ENCODE peak calls at places on chromosomes 12 and 14, in eight cellular contexts. V, D, S, O, L, M, R and C are unnamed samples.
A peak's percentile ranks its signal among the peaks of the same experiment; 100 is the strongest.

GRCh38 chr12:82425241-82425640 is 66.9 kb downstream of the METTL25 start:
- DNase-seq in R (no peak), L (no peak), M (no peak), V (peak; percentile 68), O (no peak), S (no peak), D (no peak), C (no peak)

GRCh38 chr14:53458368-53458814 is 305.3 kb upstream of the DDHD1 start:
- DNase-seq in D (no peak), L (no peak), V (peak; percentile 61), M (peak; percentile 71), R (no peak), O (no peak), S (no peak), C (no peak)

GRCh38 chr12:51028811-51029146 is 2.6 kb upstream of the SLC11A2 start:
- DNase-seq in S (no peak), M (no peak), V (peak; percentile 30), L (no peak), R (no peak), D (no peak), O (no peak), C (no peak)

GRCh38 chr14:105605501-105606304 is 79.3 kb downstream of the TMEM121 start:
- DNase-seq in V (no peak), O (peak; percentile 63), S (no peak), R (peak; percentile 51), D (no peak), M (no peak), L (no peak), C (no peak)

GRCh38 chr12:13135336-13136178 is 32.1 kb upstream of the GSG1 start:
- DNase-seq in R (no peak), V (peak; percentile 98), S (no peak), M (peak; percentile 60), D (peak; percentile 49), O (peak; percentile 88), L (no peak), C (no peak)

GRCh38 chr12:127780881-127781280 is 486.1 kb upstream of the TMEM132C start:
- DNase-seq in L (no peak), S (no peak), D (no peak), R (no peak), O (no peak), V (no peak), M (no peak), C (no peak)

GRCh38 chr12:49871263-49871561 is 28.3 kb upstream of the BCDIN3D start:
- DNase-seq in D (no peak), R (no peak), O (no peak), S (no peak), V (no peak), M (no peak), L (no peak), C (no peak)

GRCh38 chr14:94601961-94602391 is 10.2 kb upstream of the SERPINA3 start:
- DNase-seq in M (peak; percentile 53), D (peak; percentile 18), R (no peak), O (peak; percentile 88), V (peak; percentile 69), S (no peak), L (no peak), C (no peak)

GRCh38 chr12:32502693-32503510 is 103.5 kb downstream of the FGD4 start:
- DNase-seq in S (no peak), M (no peak), D (no peak), L (no peak), R (no peak), O (no peak), V (no peak), C (no peak)

GRCh38 chr12:24025153-24025798 is 75.8 kb upstream of the SOX5 start:
- DNase-seq in L (no peak), S (no peak), V (no peak), O (no peak), D (no peak), M (no peak), R (no peak), C (no peak)

GRCh38 chr12:131825146-131825892 is 2.9 kb upstream of the MMP17 start:
- DNase-seq in S (no peak), O (no peak), D (no peak), M (no peak), V (no peak), L (no peak), R (no peak), C (no peak)

GRCh38 chr14:97802430-97802829 is 1005.2 kb downstream of the VRK1 start:
- DNase-seq in R (no peak), O (no peak), D (no peak), S (no peak), V (no peak), L (no peak), M (no peak), C (no peak)

GRCh38 chr12:56160160-56160763 is 2.1 kb downstream of the MYL6 start:
- DNase-seq in O (no peak), M (no peak), D (no peak), S (peak; percentile 64), L (peak; percentile 63), V (peak; percentile 58), R (peak; percentile 90), C (peak; percentile 67)

GRCh38 chr14:29111554-29111953 is 345.0 kb downstream of the FOXG1 start:
- DNase-seq in O (no peak), R (no peak), V (no peak), D (no peak), M (no peak), S (no peak), L (no peak), C (no peak)

GRCh38 chr14:22981090-22982012 is 1.0 kb downstream of the AJUBA start:
- DNase-seq in L (no peak), V (peak; percentile 20), R (peak; percentile 76), O (no peak), S (no peak), M (no peak), D (no peak), C (peak; percentile 30)

GRCh38 chr12:53123578-53124351 is 20.5 kb downstream of the SOAT2 start:
- DNase-seq in S (no peak), V (peak; percentile 76), R (no peak), M (peak; percentile 57), O (no peak), D (no peak), L (no peak), C (no peak)

GRCh38 chr12:56634242-56634836 is 4.2 kb upstream of the BAZ2A start:
- DNase-seq in O (peak; percentile 87), R (peak; percentile 76), M (no peak), D (no peak), S (no peak), L (peak; percentile 14), V (peak; percentile 85), C (peak; percentile 12)

GRCh38 chr14:68692916-68693771 is 99.7 kb downstream of the ZFP36L1 start:
- DNase-seq in V (peak; percentile 43), L (no peak), O (peak; percentile 65), D (no peak), S (no peak), R (no peak), M (no peak), C (no peak)

GRCh38 chr12:3885179-3886094 is 12.2 kb upstream of the PARP11 start:
- DNase-seq in V (peak; percentile 40), L (peak; percentile 51), R (peak; percentile 86), O (no peak), D (no peak), M (peak; percentile 49), S (peak; percentile 28), C (peak; percentile 20)

GRCh38 chr12:131092911-131093901 is 139.5 kb downstream of the ADGRD1 start:
- DNase-seq in M (no peak), L (no peak), D (peak; percentile 37), O (peak; percentile 61), S (no peak), V (peak; percentile 5), R (peak; percentile 65), C (no peak)